ENCODE peak calls at places on chromosomes 7 and 10, in nine cellular contexts. One of them, this sample, is unnamed.

GRCh38 chr7:73894851-73895441 is 34.0 kb downstream of the TMEM270 start:
- DNase-seq in AG04450: peak; percentile 78
- DNase-seq in kidney: peak; percentile 88
- DNase-seq in naive thymus-derived CD4-positive, alpha-beta T cell: no peak
- DNase-seq in GM23248: peak; percentile 99
- DNase-seq in PC-3: peak; percentile 82
- DNase-seq in WERI-Rb-1: no peak
- DNase-seq in AG04449: peak; percentile 87
- DNase-seq in upper lobe of right lung: peak; percentile 77
- DNase-seq in this sample: no peak

GRCh38 chr7:101017099-101017777 is 2.6 kb upstream of the MUC17 start:
- DNase-seq in GM23248: peak; percentile 97
- DNase-seq in upper lobe of right lung: peak; percentile 75
- DNase-seq in kidney: peak; percentile 92
- DNase-seq in naive thymus-derived CD4-positive, alpha-beta T cell: peak; percentile 75
- DNase-seq in PC-3: peak; percentile 72
- DNase-seq in AG04450: peak; percentile 56
- DNase-seq in AG04449: peak; percentile 26
- DNase-seq in WERI-Rb-1: no peak
- DNase-seq in this sample: peak; percentile 73

GRCh38 chr7:92279429-92280031 is 33.8 kb downstream of the ANKIB1 start:
- DNase-seq in AG04449: no peak
- DNase-seq in PC-3: no peak
- DNase-seq in upper lobe of right lung: no peak
- DNase-seq in WERI-Rb-1: no peak
- DNase-seq in naive thymus-derived CD4-positive, alpha-beta T cell: no peak
- DNase-seq in kidney: no peak
- DNase-seq in AG04450: no peak
- DNase-seq in GM23248: no peak
- DNase-seq in this sample: no peak

GRCh38 chr7:95828824-95829428 is 56.6 kb downstream of the DYNC1I1 start:
- DNase-seq in kidney: no peak
- DNase-seq in PC-3: peak; percentile 52
- DNase-seq in naive thymus-derived CD4-positive, alpha-beta T cell: no peak
- DNase-seq in AG04450: no peak
- DNase-seq in WERI-Rb-1: no peak
- DNase-seq in AG04449: no peak
- DNase-seq in upper lobe of right lung: no peak
- DNase-seq in GM23248: no peak
- DNase-seq in this sample: no peak

GRCh38 chr10:125060851-125061556 is 99.4 kb downstream of the CTBP2 start:
- DNase-seq in PC-3: peak; percentile 74
- DNase-seq in GM23248: peak; percentile 92
- DNase-seq in naive thymus-derived CD4-positive, alpha-beta T cell: peak; percentile 36
- DNase-seq in AG04450: peak; percentile 56
- DNase-seq in upper lobe of right lung: peak; percentile 92
- DNase-seq in WERI-Rb-1: peak; percentile 74
- DNase-seq in kidney: peak; percentile 92
- DNase-seq in AG04449: peak; percentile 96
- DNase-seq in this sample: no peak

GRCh38 chr7:128876978-128877755 is 14.5 kb downstream of the ATP6V1F start:
- DNase-seq in upper lobe of right lung: peak; percentile 57
- DNase-seq in kidney: peak; percentile 70
- DNase-seq in naive thymus-derived CD4-positive, alpha-beta T cell: no peak
- DNase-seq in AG04449: no peak
- DNase-seq in PC-3: no peak
- DNase-seq in AG04450: no peak
- DNase-seq in GM23248: no peak
- DNase-seq in WERI-Rb-1: no peak
- DNase-seq in this sample: no peak

GRCh38 chr10:34764347-34764991 is 50.6 kb downstream of the PARD3 start:
- DNase-seq in kidney: no peak
- DNase-seq in PC-3: no peak
- DNase-seq in naive thymus-derived CD4-positive, alpha-beta T cell: no peak
- DNase-seq in WERI-Rb-1: no peak
- DNase-seq in GM23248: no peak
- DNase-seq in AG04449: no peak
- DNase-seq in AG04450: no peak
- DNase-seq in upper lobe of right lung: no peak
- DNase-seq in this sample: no peak

GRCh38 chr10:103780242-103781149 is 74.9 kb downstream of the SH3PXD2A start:
- DNase-seq in WERI-Rb-1: no peak
- DNase-seq in GM23248: no peak
- DNase-seq in PC-3: no peak
- DNase-seq in AG04450: no peak
- DNase-seq in kidney: peak; percentile 39
- DNase-seq in AG04449: no peak
- DNase-seq in naive thymus-derived CD4-positive, alpha-beta T cell: no peak
- DNase-seq in upper lobe of right lung: no peak
- DNase-seq in this sample: no peak

GRCh38 chr10:131961047-131961776 is 20.5 kb downstream of the BNIP3 start:
- DNase-seq in GM23248: no peak
- DNase-seq in upper lobe of right lung: peak; percentile 58
- DNase-seq in PC-3: no peak
- DNase-seq in AG04450: no peak
- DNase-seq in kidney: no peak
- DNase-seq in AG04449: no peak
- DNase-seq in WERI-Rb-1: no peak
- DNase-seq in naive thymus-derived CD4-positive, alpha-beta T cell: no peak
- DNase-seq in this sample: no peak

GRCh38 chr7:95469187-95469586 is 16.6 kb upstream of the ASB4 start:
- DNase-seq in naive thymus-derived CD4-positive, alpha-beta T cell: no peak
- DNase-seq in GM23248: no peak
- DNase-seq in PC-3: no peak
- DNase-seq in upper lobe of right lung: no peak
- DNase-seq in WERI-Rb-1: no peak
- DNase-seq in kidney: no peak
- DNase-seq in AG04450: no peak
- DNase-seq in AG04449: no peak
- DNase-seq in this sample: no peak

GRCh38 chr7:28032738-28033380 is 147.7 kb downstream of the JAZF1 start:
- DNase-seq in naive thymus-derived CD4-positive, alpha-beta T cell: no peak
- DNase-seq in AG04449: no peak
- DNase-seq in GM23248: no peak
- DNase-seq in kidney: no peak
- DNase-seq in WERI-Rb-1: no peak
- DNase-seq in PC-3: no peak
- DNase-seq in upper lobe of right lung: no peak
- DNase-seq in AG04450: no peak
- DNase-seq in this sample: no peak

GRCh38 chr7:149742075-149742701 is 31.2 kb downstream of the ZNF467 start:
- DNase-seq in AG04449: no peak
- DNase-seq in naive thymus-derived CD4-positive, alpha-beta T cell: peak; percentile 64
- DNase-seq in PC-3: peak; percentile 76
- DNase-seq in upper lobe of right lung: peak; percentile 81
- DNase-seq in AG04450: peak; percentile 20
- DNase-seq in WERI-Rb-1: peak; percentile 76
- DNase-seq in GM23248: peak; percentile 69
- DNase-seq in kidney: peak; percentile 87
- DNase-seq in this sample: peak; percentile 21

GRCh38 chr7:1357601-1358271 is 101.5 kb downstream of the MICALL2 start:
- DNase-seq in PC-3: no peak
- DNase-seq in WERI-Rb-1: no peak
- DNase-seq in naive thymus-derived CD4-positive, alpha-beta T cell: no peak
- DNase-seq in AG04450: no peak
- DNase-seq in GM23248: peak; percentile 48
- DNase-seq in AG04449: no peak
- DNase-seq in upper lobe of right lung: peak; percentile 55
- DNase-seq in kidney: peak; percentile 64
- DNase-seq in this sample: no peak

GRCh38 chr7:155811895-155812761 is at the start of gene SHH:
- DNase-seq in upper lobe of right lung: no peak
- DNase-seq in kidney: peak; percentile 75
- DNase-seq in AG04450: no peak
- DNase-seq in PC-3: no peak
- DNase-seq in AG04449: no peak
- DNase-seq in GM23248: peak; percentile 50
- DNase-seq in WERI-Rb-1: no peak
- DNase-seq in naive thymus-derived CD4-positive, alpha-beta T cell: no peak
- DNase-seq in this sample: no peak

GRCh38 chr10:11646450-11646849 is 35.0 kb upstream of the USP6NL start:
- DNase-seq in GM23248: no peak
- DNase-seq in AG04450: no peak
- DNase-seq in kidney: no peak
- DNase-seq in WERI-Rb-1: no peak
- DNase-seq in upper lobe of right lung: no peak
- DNase-seq in AG04449: no peak
- DNase-seq in PC-3: no peak
- DNase-seq in naive thymus-derived CD4-positive, alpha-beta T cell: no peak
- DNase-seq in this sample: no peak
- H3K4me3 ChIP-seq in GM23248: no peak overlapping the region
- H3K4me3 ChIP-seq in AG04450: no peak overlapping the region
- H3K4me3 ChIP-seq in kidney: no peak overlapping the region
- H3K4me3 ChIP-seq in WERI-Rb-1: no peak overlapping the region
- H3K4me3 ChIP-seq in upper lobe of right lung: no peak overlapping the region
- H3K4me3 ChIP-seq in AG04449: no peak overlapping the region
- H3K4me3 ChIP-seq in PC-3: no peak overlapping the region
- H3K4me3 ChIP-seq in naive thymus-derived CD4-positive, alpha-beta T cell: no peak overlapping the region
- H3K4me3 ChIP-seq in this sample: no peak overlapping the region

GRCh38 chr7:17951745-17952254 is 11.5 kb upstream of the SNX13 start:
- DNase-seq in AG04449: no peak
- DNase-seq in naive thymus-derived CD4-positive, alpha-beta T cell: no peak
- DNase-seq in AG04450: no peak
- DNase-seq in GM23248: no peak
- DNase-seq in kidney: no peak
- DNase-seq in WERI-Rb-1: no peak
- DNase-seq in upper lobe of right lung: no peak
- DNase-seq in PC-3: no peak
- DNase-seq in this sample: no peak

GRCh38 chr7:17946591-17946990 is 6.3 kb upstream of the SNX13 start:
- DNase-seq in GM23248: no peak
- DNase-seq in WERI-Rb-1: no peak
- DNase-seq in kidney: no peak
- DNase-seq in AG04450: no peak
- DNase-seq in PC-3: no peak
- DNase-seq in naive thymus-derived CD4-positive, alpha-beta T cell: no peak
- DNase-seq in AG04449: no peak
- DNase-seq in upper lobe of right lung: no peak
- DNase-seq in this sample: no peak

GRCh38 chr7:17948503-17949238 is 8.4 kb upstream of the SNX13 start:
- DNase-seq in AG04449: no peak
- DNase-seq in GM23248: peak; percentile 37
- DNase-seq in naive thymus-derived CD4-positive, alpha-beta T cell: no peak
- DNase-seq in AG04450: no peak
- DNase-seq in kidney: no peak
- DNase-seq in upper lobe of right lung: no peak
- DNase-seq in WERI-Rb-1: no peak
- DNase-seq in PC-3: peak; percentile 65
- DNase-seq in this sample: no peak

GRCh38 chr7:17944720-17945119 is 4.4 kb upstream of the SNX13 start:
- DNase-seq in GM23248: no peak
- DNase-seq in PC-3: no peak
- DNase-seq in upper lobe of right lung: no peak
- DNase-seq in AG04450: no peak
- DNase-seq in kidney: no peak
- DNase-seq in AG04449: no peak
- DNase-seq in WERI-Rb-1: no peak
- DNase-seq in naive thymus-derived CD4-positive, alpha-beta T cell: no peak
- DNase-seq in this sample: no peak

DNA sequence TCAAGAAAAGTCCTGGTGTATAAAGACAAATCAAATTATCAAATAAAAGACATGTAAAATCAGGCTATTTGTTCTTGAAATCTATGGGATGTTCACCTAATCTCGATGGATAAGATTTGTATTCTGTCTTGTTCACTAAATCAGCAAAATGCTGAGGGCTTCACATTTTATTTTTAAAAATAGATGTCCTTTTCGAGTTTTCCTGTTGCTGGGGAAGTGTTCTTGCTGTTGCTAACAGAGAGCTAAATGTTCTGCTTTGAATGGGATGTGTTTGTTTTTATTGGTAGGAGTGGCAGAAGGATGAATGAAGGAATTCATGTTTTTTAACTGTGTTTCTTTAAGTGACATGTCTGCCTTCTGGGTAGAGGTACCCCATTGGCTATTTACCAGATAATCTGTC is 7.3 kb upstream of the SNX13 start:
- DNase-seq in AG04449: no peak
- DNase-seq in AG04450: no peak
- DNase-seq in GM23248: no peak
- DNase-seq in naive thymus-derived CD4-positive, alpha-beta T cell: no peak
- DNase-seq in upper lobe of right lung: no peak
- DNase-seq in WERI-Rb-1: no peak
- DNase-seq in kidney: no peak
- DNase-seq in PC-3: no peak
- DNase-seq in this sample: no peak
- H3K4me3 ChIP-seq in AG04449: no peak overlapping the region
- H3K4me3 ChIP-seq in AG04450: no peak overlapping the region
- H3K4me3 ChIP-seq in GM23248: no peak overlapping the region
- H3K4me3 ChIP-seq in naive thymus-derived CD4-positive, alpha-beta T cell: no peak overlapping the region
- H3K4me3 ChIP-seq in upper lobe of right lung: no peak overlapping the region
- H3K4me3 ChIP-seq in WERI-Rb-1: no peak overlapping the region
- H3K4me3 ChIP-seq in kidney: no peak overlapping the region
- H3K4me3 ChIP-seq in PC-3: no peak overlapping the region
- H3K4me3 ChIP-seq in this sample: no peak overlapping the region

GRCh38 chr10:92594194-92594593 is 1.3 kb downstream of the KIF11 start:
- DNase-seq in upper lobe of right lung: no peak
- DNase-seq in naive thymus-derived CD4-positive, alpha-beta T cell: no peak
- DNase-seq in WERI-Rb-1: no peak
- DNase-seq in AG04449: no peak
- DNase-seq in kidney: no peak
- DNase-seq in GM23248: peak; percentile 40
- DNase-seq in PC-3: peak; percentile 11
- DNase-seq in AG04450: no peak
- DNase-seq in this sample: no peak

GRCh38 chr10:92593553-92594046 is 670 bp downstream of the KIF11 start:
- DNase-seq in naive thymus-derived CD4-positive, alpha-beta T cell: no peak
- DNase-seq in upper lobe of right lung: no peak
- DNase-seq in GM23248: no peak
- DNase-seq in AG04450: no peak
- DNase-seq in WERI-Rb-1: no peak
- DNase-seq in AG04449: no peak
- DNase-seq in kidney: no peak
- DNase-seq in PC-3: no peak
- DNase-seq in this sample: no peak

GRCh38 chr10:92598321-92598720 is 5.4 kb downstream of the KIF11 start:
- DNase-seq in naive thymus-derived CD4-positive, alpha-beta T cell: no peak
- DNase-seq in GM23248: peak; percentile 54
- DNase-seq in PC-3: no peak
- DNase-seq in upper lobe of right lung: no peak
- DNase-seq in kidney: no peak
- DNase-seq in AG04449: no peak
- DNase-seq in AG04450: no peak
- DNase-seq in WERI-Rb-1: no peak
- DNase-seq in this sample: no peak

GRCh38 chr10:92592761-92593552 is at the start of gene KIF11:
- DNase-seq in GM23248: peak; percentile 100
- DNase-seq in AG04449: peak; percentile 72
- DNase-seq in PC-3: peak; percentile 93
- DNase-seq in WERI-Rb-1: peak; percentile 99
- DNase-seq in upper lobe of right lung: peak; percentile 99
- DNase-seq in naive thymus-derived CD4-positive, alpha-beta T cell: peak; percentile 95
- DNase-seq in kidney: peak; percentile 98
- DNase-seq in AG04450: peak; percentile 85
- DNase-seq in this sample: peak; percentile 93

GRCh38 chr10:92595505-92595904 is 2.6 kb downstream of the KIF11 start:
- DNase-seq in GM23248: no peak
- DNase-seq in AG04450: no peak
- DNase-seq in AG04449: no peak
- DNase-seq in kidney: no peak
- DNase-seq in upper lobe of right lung: no peak
- DNase-seq in naive thymus-derived CD4-positive, alpha-beta T cell: no peak
- DNase-seq in PC-3: no peak
- DNase-seq in WERI-Rb-1: no peak
- DNase-seq in this sample: no peak
- H3K4me3 ChIP-seq in GM23248: peak overlapping the region; percentile 85
- H3K4me3 ChIP-seq in AG04450: no peak overlapping the region
- H3K4me3 ChIP-seq in AG04449: no peak overlapping the region
- H3K4me3 ChIP-seq in kidney: no peak overlapping the region
- H3K4me3 ChIP-seq in upper lobe of right lung: no peak overlapping the region
- H3K4me3 ChIP-seq in naive thymus-derived CD4-positive, alpha-beta T cell: no peak overlapping the region
- H3K4me3 ChIP-seq in PC-3: peak overlapping the region; percentile 90
- H3K4me3 ChIP-seq in WERI-Rb-1: no peak overlapping the region
- H3K4me3 ChIP-seq in this sample: peak overlapping the region; percentile 92

GRCh38 chr10:22476601-22477364 is 131.5 kb downstream of the SPAG6 start:
- DNase-seq in AG04450: no peak
- DNase-seq in kidney: no peak
- DNase-seq in upper lobe of right lung: no peak
- DNase-seq in WERI-Rb-1: no peak
- DNase-seq in naive thymus-derived CD4-positive, alpha-beta T cell: no peak
- DNase-seq in GM23248: no peak
- DNase-seq in AG04449: no peak
- DNase-seq in PC-3: no peak
- DNase-seq in this sample: no peak
- H3K4me3 ChIP-seq in AG04450: no peak overlapping the region
- H3K4me3 ChIP-seq in kidney: no peak overlapping the region
- H3K4me3 ChIP-seq in upper lobe of right lung: peak overlapping the region; percentile 36
- H3K4me3 ChIP-seq in WERI-Rb-1: no peak overlapping the region
- H3K4me3 ChIP-seq in naive thymus-derived CD4-positive, alpha-beta T cell: peak overlapping the region; percentile 12
- H3K4me3 ChIP-seq in GM23248: peak overlapping the region; percentile 67
- H3K4me3 ChIP-seq in AG04449: no peak overlapping the region
- H3K4me3 ChIP-seq in PC-3: no peak overlapping the region
- H3K4me3 ChIP-seq in this sample: no peak overlapping the region